ENCODE peak calls at places on chromosome 16, in eight cellular contexts. K is activated CD8-positive, alpha-beta T cell treated with anti-CD3 and anti-CD28 coated beads for 36 hours; C is IMR-90; P is BJ; S is choroid plexus epithelial cell; U is AG10803; B is foreskin fibroblast; W is RWPE2. I is an unnamed sample.

GRCh38 chr16:2691491-2692248 is 9.3 kb downstream of the KCTD5 start:
- DNase-seq in P (no peak), U (no peak), S (no peak), C (no peak), B (no peak), K (no peak), W (peak), I (no peak)

GRCh38 chr16:57536306-57537193 is at the start of gene CCDC102A:
- DNase-seq in U (peak), B (no peak), P (no peak), S (no peak), W (peak), K (peak), C (no peak), I (no peak)

GRCh38 chr16:17556276-17557052 is 85.7 kb upstream of the XYLT1 start:
- DNase-seq in W (no peak), K (peak), P (no peak), U (peak), B (peak), C (peak), S (peak), I (no peak)

GRCh38 chr16:73014768-73015167 is 33.2 kb downstream of the ZFHX3 start:
- DNase-seq in B (no peak), P (no peak), K (no peak), S (no peak), C (no peak), U (no peak), W (peak), I (no peak)

GRCh38 chr16:1777375-1778199 is 4.7 kb upstream of the MRPS34 start:
- DNase-seq in K (no peak), P (no peak), C (no peak), U (no peak), S (no peak), B (no peak), W (no peak), I (no peak)

GRCh38 chr16:2432286-2432685 is 3.0 kb downstream of the CCNF start:
- DNase-seq in W (no peak), B (no peak), U (no peak), C (no peak), S (no peak), K (no peak), P (no peak), I (no peak)

GRCh38 chr16:2213817-2214720 is 571 bp downstream of the PGP start:
- DNase-seq in S (peak), W (no peak), K (no peak), B (no peak), U (no peak), P (no peak), C (no peak), I (no peak)

GRCh38 chr16:2086136-2086742 is 38.5 kb downstream of the TSC2 start:
- DNase-seq in S (no peak), C (no peak), K (no peak), U (no peak), P (no peak), W (no peak), B (no peak), I (no peak)

GRCh38 chr16:54326266-54326662 is 39.7 kb upstream of the IRX3 start:
- DNase-seq in U (peak), K (no peak), P (no peak), S (peak), W (no peak), C (no peak), B (peak), I (no peak)

GRCh38 chr16:2596747-2597559 is 59.1 kb downstream of the PDPK1 start:
- DNase-seq in K (no peak), B (no peak), W (peak), C (no peak), U (no peak), P (no peak), S (no peak), I (no peak)

GRCh38 chr16:75265911-75266701 is 14.7 kb upstream of the BCAR1 start:
- DNase-seq in U (peak), C (peak), P (no peak), S (peak), B (no peak), K (no peak), W (no peak), I (peak)

GRCh38 chr16:13390093-13390985 is 488.9 kb downstream of the SHISA9 start:
- DNase-seq in P (no peak), S (no peak), B (no peak), K (no peak), U (no peak), C (no peak), W (no peak), I (no peak)

GRCh38 chr16:80803341-80804060 is 897 bp downstream of the CDYL2 start:
- DNase-seq in S (peak), K (peak), W (peak), C (no peak), P (no peak), U (peak), B (no peak), I (peak)

GRCh38 chr16:75372236-75372856 is 61.0 kb downstream of the CFDP1 start:
- DNase-seq in B (peak), P (no peak), C (peak), U (peak), W (no peak), S (peak), K (no peak), I (no peak)

GRCh38 chr16:535446-536405 is 8.2 kb downstream of the CAPN15 start:
- DNase-seq in W (no peak), U (peak), K (peak), S (peak), B (peak), P (no peak), C (peak), I (no peak)

GRCh38 chr16:17397499-17397891 is 73.3 kb downstream of the XYLT1 start:
- DNase-seq in U (peak), S (peak), K (no peak), P (no peak), C (peak), W (no peak), B (peak), I (no peak)

GRCh38 chr16:79618712-79619050 is 18.1 kb upstream of the MAF start:
- DNase-seq in U (no peak), W (no peak), P (no peak), S (no peak), C (no peak), K (peak), B (no peak), I (no peak)

GRCh38 chr16:11972128-11972527 is 4.4 kb upstream of the SNX29 start:
- DNase-seq in P (no peak), U (no peak), K (no peak), B (no peak), S (peak), W (no peak), C (no peak), I (no peak)

GRCh38 chr16:50846511-50846910 is 104.6 kb downstream of the CYLD start:
- DNase-seq in P (no peak), S (no peak), U (no peak), C (no peak), B (no peak), W (no peak), K (no peak), I (no peak)

GRCh38 chr16:50847166-50847565 is 105.3 kb downstream of the CYLD start:
- DNase-seq in C (no peak), W (no peak), B (no peak), U (no peak), P (no peak), K (no peak), S (no peak), I (no peak)

GRCh38 chr16:50842589-50842988 is 100.7 kb downstream of the CYLD start:
- DNase-seq in W (no peak), S (no peak), K (peak), P (no peak), U (no peak), B (peak), C (peak), I (no peak)

GRCh38 chr16:50844840-50845239 is 103.0 kb downstream of the CYLD start:
- DNase-seq in U (no peak), K (no peak), W (no peak), C (no peak), P (no peak), S (no peak), B (no peak), I (no peak)

DNA sequence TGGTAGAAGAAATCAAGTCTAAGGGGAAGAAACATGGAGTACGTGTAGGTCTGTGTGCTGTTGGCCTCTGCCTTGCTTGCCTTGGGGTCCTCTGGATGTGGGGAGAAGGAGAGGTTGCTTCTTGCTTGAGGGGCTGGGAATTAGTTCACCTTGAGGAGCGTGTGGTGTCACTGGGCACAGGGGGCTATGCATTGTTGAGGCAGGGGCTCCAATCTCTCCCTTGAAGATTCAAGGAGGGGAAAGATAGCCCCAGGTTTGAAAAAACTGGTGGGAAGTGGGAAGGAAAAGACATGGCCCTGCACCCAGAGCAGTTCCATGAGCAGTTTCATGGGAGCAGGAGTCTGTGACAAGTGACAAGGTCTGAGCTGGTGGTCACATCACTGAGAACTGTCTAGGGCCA is 103.4 kb downstream of the CYLD start:
- DNase-seq in W (no peak), S (no peak), P (no peak), C (no peak), U (no peak), K (no peak), B (no peak), I (no peak)
- TF ChIP-seq CTCF in W (no peak), S (no peak), P (no peak), C (no peak), U (no peak), K (no peak), B (no peak), I (no peak)

GRCh38 chr16:30068750-30069574 is 3.4 kb downstream of the ALDOA start:
- DNase-seq in P (no peak), S (peak), C (no peak), K (peak), U (no peak), W (no peak), B (no peak), I (no peak)
- TF ChIP-seq CTCF in P (peak), S (peak), C (peak), K (peak), U (peak), W (peak), B (peak), I (peak)

GRCh38 chr16:59566446-59566845 is 832.3 kb upstream of the GOT2 start:
- DNase-seq in P (no peak), W (no peak), K (no peak), C (peak), U (peak), S (no peak), B (no peak), I (no peak)

GRCh38 chr16:59567496-59567895 is 833.4 kb upstream of the GOT2 start:
- DNase-seq in U (no peak), C (no peak), S (no peak), W (no peak), P (no peak), K (no peak), B (no peak), I (no peak)
- TF ChIP-seq CTCF in U (no peak), C (no peak), S (no peak), W (no peak), P (no peak), K (no peak), B (no peak), I (no peak)

GRCh38 chr16:30874821-30875717 is 18.8 kb downstream of the BCL7C start:
- DNase-seq in C (peak), S (peak), W (peak), U (peak), P (peak), K (peak), B (peak), I (peak)
- TF ChIP-seq CTCF in C (peak), S (no peak), W (no peak), U (no peak), P (no peak), K (no peak), B (no peak), I (no peak)

DNA sequence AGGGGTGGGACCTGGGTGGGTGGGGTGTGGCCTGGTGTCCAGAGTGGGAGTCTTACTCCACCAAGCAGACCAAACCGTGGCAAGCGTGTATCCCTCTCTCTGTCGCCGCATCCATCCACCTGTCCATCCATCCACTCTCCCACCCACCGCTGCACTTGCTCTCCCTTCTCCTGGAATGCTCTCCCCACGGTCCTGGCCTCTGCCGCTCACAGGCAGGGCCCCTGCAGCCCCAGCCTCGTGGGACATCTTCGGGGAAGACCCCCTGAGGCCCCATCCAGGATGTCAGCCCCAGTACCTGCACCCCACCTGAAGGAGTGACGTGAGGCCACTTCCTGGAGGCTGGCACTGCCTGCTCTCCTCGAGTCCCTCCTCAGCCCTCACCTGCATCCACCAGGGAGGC is 189.5 kb upstream of the GSE1 start:
- DNase-seq in C (no peak), W (peak), B (no peak), P (no peak), U (no peak), K (peak), S (no peak), I (no peak)
- TF ChIP-seq CTCF in C (no peak), W (no peak), B (no peak), P (no peak), U (no peak), K (no peak), S (no peak), I (no peak)

GRCh38 chr16:89341697-89342694 is 124.5 kb downstream of the ZNF778 start:
- DNase-seq in S (no peak), K (no peak), B (no peak), W (peak), C (no peak), P (no peak), U (no peak), I (no peak)
- TF ChIP-seq CTCF in S (peak), K (no peak), B (no peak), W (no peak), C (no peak), P (no peak), U (no peak), I (no peak)

DNA sequence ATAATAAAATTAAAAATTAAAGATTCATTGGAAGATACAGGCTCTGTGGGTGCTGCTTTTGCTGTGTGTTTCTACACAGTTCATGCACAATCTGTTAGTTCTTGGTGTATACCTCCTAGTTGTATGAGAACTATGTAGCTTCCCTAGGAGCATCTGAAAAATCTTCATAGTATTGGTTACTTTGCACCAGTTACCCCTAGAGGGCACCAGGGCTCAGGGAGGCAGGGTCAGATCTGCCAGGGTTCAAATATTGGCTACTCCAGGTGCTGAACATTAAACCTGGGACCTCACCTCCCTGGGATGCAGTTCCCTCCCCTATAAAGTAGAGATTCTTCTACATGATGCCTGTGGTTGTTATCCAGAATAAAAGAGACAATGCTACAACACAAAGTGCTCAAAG is 583.0 kb upstream of the CDH11 start:
- DNase-seq in W (no peak), P (no peak), B (no peak), K (no peak), U (no peak), C (no peak), S (no peak), I (no peak)
- TF ChIP-seq CTCF in W (peak), P (peak), B (peak), K (no peak), U (peak), C (no peak), S (peak), I (peak)

GRCh38 chr16:4684763-4685162 is 8.6 kb upstream of the NUDT16L1 start:
- DNase-seq in B (no peak), K (no peak), C (no peak), P (no peak), S (no peak), U (no peak), W (no peak), I (no peak)

GRCh38 chr16:4684030-4684715 is 9.2 kb upstream of the NUDT16L1 start:
- DNase-seq in S (no peak), C (no peak), U (no peak), W (no peak), B (no peak), P (no peak), K (no peak), I (no peak)

GRCh38 chr16:4682084-4682581 is 11.2 kb upstream of the NUDT16L1 start:
- DNase-seq in P (no peak), U (no peak), B (no peak), S (no peak), K (no peak), C (no peak), W (no peak), I (no peak)

GRCh38 chr16:4682616-4683254 is 10.6 kb upstream of the NUDT16L1 start:
- DNase-seq in K (peak), W (no peak), B (no peak), S (peak), C (peak), U (no peak), P (no peak), I (peak)

GRCh38 chr16:4683255-4684029 is 9.9 kb upstream of the NUDT16L1 start:
- DNase-seq in K (no peak), C (no peak), S (no peak), W (no peak), P (no peak), U (no peak), B (no peak), I (no peak)
- TF ChIP-seq CTCF in K (peak), C (no peak), S (no peak), W (peak), P (no peak), U (no peak), B (no peak), I (no peak)